ENCODE peak calls at places on chromosome 1, in seven cellular contexts. E is WTC11, J is K562, I is H1, B is HCT116, C is HepG2, W is GM12878. U is an unnamed sample.

GRCh38 chr1:239976130-239976968 is 115.3 kb upstream of the FMN2 start:
- DNase-seq in C (peak), J (peak), B (peak), W (no peak), E (peak), I (no peak), U (peak)

GRCh38 chr1:85398391-85399064 is 66.4 kb downstream of the DDAH1 start:
- DNase-seq in B (no peak), J (no peak), I (no peak), E (no peak), W (no peak), C (no peak), U (no peak)

GRCh38 chr1:204337583-204337982 is 22.1 kb downstream of the PLEKHA6 start:
- DNase-seq in J (no peak), E (no peak), B (no peak), I (no peak), C (no peak), W (no peak), U (no peak)

GRCh38 chr1:21206117-21206516 is 29.4 kb upstream of the EIF4G3 start:
- DNase-seq in C (no peak), J (no peak), W (no peak), B (no peak), I (no peak), E (no peak), U (no peak)

GRCh38 chr1:47569681-47570470 is 132.0 kb downstream of the FOXD2 start:
- DNase-seq in W (no peak), J (peak), E (peak), C (peak), B (peak), I (no peak), U (peak)

GRCh38 chr1:229869687-229870086 is 197.4 kb upstream of the GALNT2 start:
- DNase-seq in E (no peak), B (no peak), J (no peak), W (no peak), I (no peak), C (no peak), U (no peak)

GRCh38 chr1:2073382-2074230 is 23.4 kb downstream of the PRKCZ start:
- DNase-seq in E (no peak), C (no peak), W (no peak), I (no peak), B (no peak), J (peak), U (no peak)

GRCh38 chr1:173301507-173301906 is 94.4 kb upstream of the TNFSF4 start:
- DNase-seq in W (no peak), E (no peak), I (no peak), J (peak), B (no peak), C (no peak), U (no peak)

GRCh38 chr1:113109908-113110554 is 37.0 kb downstream of the LRIG2 start:
- DNase-seq in E (no peak), I (no peak), C (no peak), W (no peak), B (no peak), J (peak), U (no peak)

GRCh38 chr1:109762821-109763645 is 690 bp downstream of the EPS8L3 start:
- DNase-seq in I (no peak), E (no peak), B (no peak), J (peak), C (no peak), W (no peak), U (no peak)

GRCh38 chr1:196607940-196608339 is 300 bp downstream of the KCNT2 start:
- DNase-seq in C (no peak), W (no peak), B (no peak), E (no peak), I (no peak), J (no peak), U (no peak)

GRCh38 chr1:228059536-228060457 is 22.7 kb upstream of the ARF1 start:
- DNase-seq in C (no peak), B (peak), W (no peak), E (peak), J (peak), I (peak), U (peak)

GRCh38 chr1:27275686-27276085 is 41.3 kb downstream of the WDTC1 start:
- DNase-seq in B (no peak), I (no peak), J (no peak), W (no peak), C (no peak), E (no peak), U (no peak)

GRCh38 chr1:233319272-233319671 is 8.3 kb upstream of the MAP3K21 start:
- DNase-seq in I (no peak), E (no peak), C (no peak), B (no peak), J (no peak), W (no peak), U (no peak)

GRCh38 chr1:19074361-19074901 is 118.0 kb upstream of the IFFO2 start:
- DNase-seq in W (no peak), I (no peak), E (no peak), J (no peak), C (no peak), B (no peak), U (no peak)

GRCh38 chr1:247528812-247529474 is 7.3 kb downstream of the OR2C3 start:
- DNase-seq in W (no peak), C (no peak), E (no peak), J (no peak), B (peak), I (no peak), U (no peak)

GRCh38 chr1:22118291-22118992 is 24.5 kb downstream of the WNT4 start:
- DNase-seq in C (no peak), E (no peak), I (no peak), J (no peak), B (no peak), W (no peak), U (no peak)

GRCh38 chr1:64934115-64934880 is 32.1 kb downstream of the JAK1 start:
- DNase-seq in I (no peak), B (no peak), W (no peak), C (peak), J (peak), E (no peak), U (no peak)

DNA sequence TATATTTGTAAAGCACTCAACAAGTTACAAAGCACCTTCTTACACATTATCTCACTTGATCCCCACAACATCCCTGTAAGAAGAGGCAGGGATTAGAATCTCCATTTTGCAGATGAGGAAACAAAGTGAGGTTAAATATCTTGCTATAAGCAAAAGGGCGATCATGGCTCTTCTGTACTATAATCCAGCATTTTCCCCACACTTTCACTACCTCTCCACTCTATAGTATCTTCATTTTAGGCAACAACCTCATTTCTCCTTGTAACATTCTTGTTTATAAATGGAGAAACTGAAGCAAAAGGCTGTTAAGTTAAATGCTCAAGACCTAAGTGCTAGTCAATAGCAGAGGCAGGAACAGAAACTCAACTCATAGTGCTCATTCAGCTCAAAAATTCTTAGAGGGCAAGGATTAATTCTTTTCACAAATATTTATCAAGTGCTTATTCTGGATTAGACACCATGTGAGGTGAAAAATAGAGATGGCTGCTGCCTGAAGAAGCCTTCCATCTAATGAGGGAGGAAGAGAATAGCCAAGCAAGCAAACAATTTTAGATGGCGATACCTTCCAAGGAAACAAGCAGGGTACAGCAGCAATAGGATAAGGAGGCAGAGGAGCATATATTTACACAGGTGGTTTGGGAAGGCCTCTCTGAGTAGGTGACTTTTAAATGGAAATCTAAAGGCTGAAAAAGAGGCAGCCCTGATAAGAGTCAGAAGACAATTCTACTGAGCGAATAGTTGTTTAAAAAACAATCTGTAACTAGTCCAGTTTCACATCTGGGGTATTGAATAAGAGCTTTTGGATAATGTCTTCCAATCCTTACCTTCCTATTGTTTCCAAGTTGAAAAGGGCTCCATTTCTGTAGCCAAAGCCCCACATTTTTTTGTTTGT is 3.5 kb downstream of the ERRFI1 start:
- DNase-seq in W (no peak), J (no peak), E (no peak), I (no peak), B (no peak), C (no peak), U (no peak)
- TF ChIP-seq SP1 in W (no peak), J (no peak), E (no peak), I (no peak), B (no peak), C (no peak), U (no peak)

DNA sequence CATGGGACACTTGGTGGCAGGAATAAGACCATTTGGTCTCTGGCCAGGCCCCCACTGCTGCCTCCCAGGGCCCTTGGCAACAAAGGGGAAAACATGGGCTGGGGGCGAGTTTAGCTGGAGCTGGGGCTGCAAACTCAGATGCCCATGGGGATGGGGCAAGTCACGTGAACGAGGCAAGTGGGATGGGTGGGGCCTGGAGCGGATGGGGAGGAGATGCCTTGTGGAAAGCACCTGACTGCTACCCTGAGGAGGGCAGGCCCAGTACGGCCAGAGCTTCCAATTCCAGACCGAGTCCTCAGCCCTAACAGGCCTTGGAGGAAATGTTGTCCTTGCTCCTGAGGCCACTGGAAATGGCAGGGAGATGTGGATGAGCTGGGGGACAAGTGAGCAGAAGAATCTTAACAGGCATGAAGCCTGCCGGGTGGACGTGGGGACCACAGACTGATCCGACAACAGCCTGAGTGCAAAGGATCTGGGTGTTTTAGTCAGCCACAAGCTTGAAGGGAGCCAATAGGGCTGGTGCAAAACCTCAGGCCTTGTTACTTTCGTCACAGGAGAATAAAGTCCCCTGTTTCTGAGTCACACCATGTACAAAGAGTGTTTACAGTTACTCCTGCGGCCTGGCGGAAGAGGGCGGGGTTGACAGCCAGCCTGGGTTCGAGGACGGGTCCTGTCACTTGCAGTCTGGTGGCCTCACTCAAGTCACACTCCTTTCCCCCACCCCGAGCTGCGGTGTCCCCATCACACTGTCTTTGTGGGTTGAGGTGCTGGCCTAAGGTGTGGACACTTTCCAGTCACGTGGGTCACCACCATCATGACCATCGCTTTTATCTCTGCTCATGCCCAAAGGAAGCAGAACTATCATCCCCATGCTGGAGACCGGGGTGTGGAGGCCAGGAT is 19.1 kb downstream of the RUNX3 start:
- DNase-seq in B (no peak), W (no peak), I (no peak), C (peak), J (peak), E (no peak), U (no peak)
- TF ChIP-seq SP1 in B (no peak), W (no peak), I (no peak), C (no peak), J (no peak), E (no peak), U (no peak)

GRCh38 chr1:78340006-78340405 is 150.8 kb upstream of the PTGFR start:
- DNase-seq in I (no peak), E (no peak), J (no peak), B (peak), C (no peak), W (no peak), U (no peak)
- TF ChIP-seq SP1 in I (no peak), E (no peak), J (no peak), B (peak), C (no peak), W (no peak), U (no peak)

GRCh38 chr1:11744287-11744686 is 8.4 kb downstream of the AGTRAP start:
- DNase-seq in B (no peak), J (no peak), I (no peak), C (no peak), W (no peak), E (no peak), U (no peak)

GRCh38 chr1:11749203-11749689 is 12.7 kb upstream of the C1orf167 start:
- DNase-seq in W (no peak), J (peak), B (peak), C (peak), E (peak), I (no peak), U (peak)

GRCh38 chr1:11746795-11747487 is 11.0 kb downstream of the AGTRAP start:
- DNase-seq in J (no peak), C (no peak), W (no peak), I (no peak), B (no peak), E (no peak), U (no peak)

GRCh38 chr1:11748294-11749202 is 12.6 kb downstream of the AGTRAP start:
- DNase-seq in C (no peak), E (no peak), J (no peak), I (no peak), W (no peak), B (no peak), U (no peak)

DNA sequence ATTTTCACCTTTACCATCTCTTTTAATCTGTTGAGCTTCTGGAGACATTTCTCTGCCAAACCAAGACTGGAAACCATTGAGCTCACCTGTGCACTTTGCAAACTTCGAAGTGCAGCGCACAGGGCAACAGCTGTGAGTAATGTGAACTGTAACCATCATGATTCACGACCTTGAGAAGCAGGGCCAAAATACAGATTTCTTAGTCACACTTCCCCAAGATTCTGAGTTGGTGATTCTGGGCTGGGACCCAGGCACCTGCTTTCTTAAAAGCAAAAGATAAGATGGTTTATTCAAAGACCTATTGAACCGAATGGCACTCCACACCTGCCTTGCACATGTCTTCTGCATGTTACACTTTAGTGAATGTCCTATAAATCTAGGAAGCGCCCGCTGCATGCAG is 10.2 kb downstream of the AGTRAP start:
- DNase-seq in E (no peak), B (no peak), W (no peak), J (no peak), C (no peak), I (no peak), U (no peak)
- TF ChIP-seq SP1 in E (no peak), B (no peak), W (no peak), J (no peak), C (no peak), I (no peak), U (no peak)

DNA sequence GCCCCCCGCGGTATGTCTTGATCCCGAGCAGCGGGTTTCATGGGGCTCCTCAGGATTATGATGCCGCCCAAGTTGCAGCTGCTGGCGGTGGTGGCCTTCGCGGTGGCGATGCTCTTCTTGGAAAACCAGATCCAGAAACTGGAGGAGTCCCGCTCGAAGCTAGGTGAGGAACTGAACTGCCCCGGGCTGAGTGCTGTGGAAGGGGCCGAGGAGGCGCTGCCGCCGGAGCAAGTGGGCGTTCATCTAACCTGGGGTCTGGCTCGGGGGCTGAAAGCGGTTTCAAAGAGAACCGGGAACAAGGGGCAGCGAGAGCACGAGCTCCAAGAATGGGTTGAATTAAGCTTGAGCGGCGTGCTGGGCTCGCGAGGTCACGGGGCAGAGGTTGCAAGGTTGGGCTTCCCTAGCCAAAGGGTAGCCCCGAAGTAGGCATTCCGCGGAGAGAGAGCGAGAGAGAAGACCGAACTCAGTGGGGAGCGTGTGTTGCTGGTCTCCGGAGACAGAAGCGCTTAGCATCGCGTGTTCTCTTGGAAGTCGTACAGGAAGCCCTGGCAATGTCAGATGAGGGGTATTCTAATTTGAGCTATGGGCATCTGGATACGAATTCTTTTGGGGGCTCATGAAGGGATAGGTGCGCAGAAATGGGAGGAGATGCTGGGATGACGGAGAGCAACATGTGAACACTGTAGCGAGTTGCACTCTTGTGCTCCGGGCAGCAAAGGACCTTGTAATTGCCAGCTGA is 732 bp downstream of the HS2ST1 start:
- DNase-seq in B (no peak), I (no peak), C (peak), E (peak), J (peak), W (peak), U (peak)
- TF ChIP-seq SP1 in B (no peak), I (no peak), C (no peak), E (no peak), J (no peak), W (no peak), U (no peak)

DNA sequence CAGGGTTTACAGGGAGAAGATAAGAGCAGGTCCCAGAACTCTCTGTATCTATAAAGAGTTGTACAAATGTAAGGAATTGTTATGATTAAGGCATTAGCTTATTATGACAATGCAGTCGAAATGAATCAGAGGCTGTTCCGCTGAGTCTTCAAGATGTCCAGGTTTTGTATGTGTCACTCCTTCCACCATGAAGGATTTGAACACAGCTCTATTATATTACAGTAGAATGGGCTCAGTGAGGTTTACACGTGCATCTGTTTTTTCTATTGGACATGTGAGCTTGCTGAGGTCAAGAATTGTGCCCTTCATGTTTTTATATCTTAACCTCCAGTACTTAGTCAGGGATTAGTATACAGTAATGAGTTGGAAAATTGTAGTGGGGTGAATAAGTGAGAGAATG is 86.3 kb downstream of the MPZL1 start:
- DNase-seq in W (no peak), E (no peak), B (no peak), C (no peak), I (no peak), J (no peak), U (no peak)
- TF ChIP-seq SP1 in W (no peak), E (no peak), B (no peak), C (no peak), I (no peak), J (no peak), U (no peak)

GRCh38 chr1:8302181-8302681 is 15.7 kb upstream of the SLC45A1 start:
- DNase-seq in E (no peak), I (no peak), B (no peak), W (no peak), C (no peak), J (no peak), U (no peak)
- TF ChIP-seq SP1 in E (no peak), I (no peak), B (no peak), W (no peak), C (no peak), J (no peak), U (no peak)

DNA sequence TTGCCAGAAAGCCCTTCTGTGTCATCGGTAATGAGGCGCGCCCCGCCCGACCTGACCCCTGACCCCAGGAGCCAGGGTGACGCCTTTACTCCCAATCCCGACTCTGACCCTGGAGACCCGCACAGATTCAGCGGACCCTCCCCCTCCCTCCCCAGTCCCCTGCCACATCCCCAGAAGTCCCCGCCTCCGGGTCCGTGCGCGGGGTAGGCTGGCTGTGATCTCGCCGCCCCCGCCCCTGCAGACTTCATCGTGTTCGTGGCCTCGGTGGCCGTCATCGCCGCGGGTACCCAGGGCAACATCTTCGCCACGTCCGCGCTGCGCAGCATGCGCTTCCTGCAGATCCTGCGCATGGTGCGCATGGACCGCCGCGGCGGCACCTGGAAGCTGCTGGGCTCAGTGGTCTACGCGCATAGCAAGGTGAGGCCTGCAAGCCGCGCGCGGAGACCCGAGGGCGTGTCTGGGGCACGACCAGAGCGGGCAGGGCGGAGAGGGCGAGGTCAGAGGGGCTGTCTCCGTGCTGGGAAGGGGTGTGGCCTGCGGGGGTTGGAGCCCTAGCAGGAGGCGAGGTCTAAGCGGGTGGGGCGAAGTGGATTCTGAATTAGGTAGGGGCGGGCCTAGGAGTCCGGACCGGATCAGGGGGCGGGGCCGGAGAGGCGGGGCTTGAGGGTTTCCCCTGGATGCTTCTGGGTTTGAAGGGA is 34.8 kb downstream of the KCNQ4 start:
- DNase-seq in J (peak), W (no peak), C (no peak), I (peak), B (no peak), E (peak), U (no peak)
- TF ChIP-seq SP1 in J (no peak), W (no peak), C (no peak), I (no peak), B (no peak), E (peak), U (no peak)

U was measured in HEK293T.